ENCODE peak calls at places on chromosomes 5 and 9, in seven cellular contexts. Y is mucosa of descending colon, K is HFFc6, V is tibial artery, L is IMR-90, E is pancreas, B is coronary artery. D is an unnamed sample.

GRCh38 chr5:7364226-7364875 is 31.6 kb upstream of the ADCY2 start:
- DNase-seq in E (no peak), K (no peak), L (no peak), B (no peak), V (no peak), Y (no peak), D (no peak)

GRCh38 chr9:105281272-105281671 is 36.8 kb downstream of the SLC44A1 start:
- DNase-seq in E (no peak), V (no peak), L (no peak), K (no peak), Y (no peak), B (no peak), D (no peak)

GRCh38 chr9:38090170-38090569 is 21.1 kb upstream of the SHB start:
- DNase-seq in B (peak), V (no peak), K (no peak), L (no peak), Y (no peak), E (no peak), D (no peak)

GRCh38 chr9:110303136-110303535 is 34.5 kb downstream of the TXNDC8 start:
- DNase-seq in B (no peak), V (no peak), L (peak), K (peak), Y (no peak), E (no peak), D (no peak)

GRCh38 chr9:121613009-121613766 is 38.2 kb upstream of the DAB2IP start:
- DNase-seq in K (no peak), E (no peak), L (no peak), V (no peak), Y (no peak), B (no peak), D (no peak)

GRCh38 chr9:131330814-131331600 is 41.5 kb downstream of the PLPP7 start:
- DNase-seq in B (no peak), Y (peak), V (no peak), K (no peak), E (no peak), L (no peak), D (no peak)

GRCh38 chr5:161273410-161273809 is 273.1 kb downstream of the GABRB2 start:
- DNase-seq in E (no peak), V (no peak), L (no peak), Y (no peak), B (no peak), K (no peak), D (no peak)

GRCh38 chr5:159851053-159851452 is 65.2 kb upstream of the ADRA1B start:
- DNase-seq in Y (no peak), V (no peak), E (no peak), K (no peak), L (peak), B (no peak), D (no peak)

GRCh38 chr9:126474786-126475485 is 138.8 kb upstream of the LMX1B start:
- DNase-seq in K (peak), B (no peak), V (no peak), E (no peak), L (peak), Y (no peak), D (no peak)

GRCh38 chr5:171207256-171207866 is 101.7 kb upstream of the TLX3 start:
- DNase-seq in L (peak), E (no peak), K (peak), B (no peak), V (no peak), Y (no peak), D (peak)

GRCh38 chr5:38593959-38594358 is 37.5 kb upstream of the LIFR start:
- DNase-seq in K (no peak), E (no peak), B (no peak), Y (no peak), V (no peak), L (no peak), D (no peak)

GRCh38 chr5:120872292-120872691 is 408.2 kb downstream of the PRR16 start:
- DNase-seq in E (no peak), Y (no peak), K (no peak), L (no peak), V (no peak), B (no peak), D (no peak)

GRCh38 chr9:91740713-91741112 is 209.3 kb downstream of the ROR2 start:
- DNase-seq in Y (peak), L (peak), V (no peak), E (no peak), B (no peak), K (no peak), D (no peak)

GRCh38 chr5:181189363-181189961 is 15.5 kb downstream of the TRIM7 start:
- DNase-seq in Y (peak), L (peak), B (no peak), V (peak), K (peak), E (peak), D (peak)

GRCh38 chr5:129413570-129413969 is 46.5 kb upstream of the ADAMTS19 start:
- DNase-seq in Y (no peak), V (no peak), E (no peak), L (no peak), K (no peak), B (no peak), D (no peak)

GRCh38 chr9:131028221-131028884 is 19.4 kb downstream of the LAMC3 start:
- DNase-seq in K (no peak), L (no peak), B (no peak), V (no peak), E (no peak), Y (no peak), D (no peak)

GRCh38 chr5:137630972-137631370 is 104.9 kb downstream of the KLHL3 start:
- DNase-seq in K (no peak), V (no peak), E (no peak), Y (no peak), L (peak), B (no peak), D (no peak)

DNA sequence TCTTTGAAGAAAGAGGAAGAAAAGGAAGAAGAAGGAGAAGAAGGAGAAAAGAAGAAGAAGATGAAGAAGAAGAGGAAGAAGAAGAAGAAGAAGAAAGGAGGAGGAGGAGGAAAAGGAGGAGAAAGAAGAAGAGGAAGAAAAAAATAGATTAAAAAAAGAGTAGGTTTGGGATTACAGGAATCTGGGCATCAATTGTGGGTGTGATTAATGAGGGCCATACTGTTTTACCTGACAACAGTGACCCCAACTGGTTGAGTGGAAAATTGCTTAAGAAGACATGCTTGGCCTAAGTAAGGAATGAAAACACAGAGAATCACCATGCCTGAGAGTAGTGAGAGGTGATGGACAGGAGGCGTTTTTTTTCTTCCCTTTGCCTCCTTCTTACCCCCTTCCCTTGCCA is 114.6 kb downstream of the FAM170A start:
- DNase-seq in L (peak), Y (no peak), K (no peak), E (no peak), V (no peak), B (no peak), D (peak)
- TF ChIP-seq CTCF in L (no peak), Y (no peak), K (peak), E (peak), V (no peak), B (no peak), D (peak)

DNA sequence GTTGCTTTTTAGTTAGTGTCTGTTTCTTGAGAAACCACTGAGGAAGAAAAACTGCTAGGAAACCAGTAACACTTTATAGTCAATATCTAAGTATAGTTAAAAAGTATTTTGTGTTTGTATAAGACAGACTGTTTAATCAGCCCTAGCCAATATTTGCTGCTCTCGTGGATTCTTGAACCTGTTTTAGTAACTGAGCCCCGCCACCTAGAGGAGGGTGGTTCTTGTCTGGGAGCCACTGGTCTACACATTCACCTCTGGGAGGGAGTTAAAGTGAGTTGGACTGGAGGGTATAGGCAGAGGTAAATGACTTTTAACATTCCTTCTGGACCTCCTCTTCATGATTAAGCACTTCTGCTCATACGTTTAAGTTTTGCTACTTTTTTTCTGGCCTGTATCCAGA is 117.2 kb downstream of the SPATA31D1 start:
- DNase-seq in L (no peak), B (no peak), Y (no peak), K (no peak), V (no peak), E (no peak), D (no peak)
- TF ChIP-seq CTCF in L (no peak), B (no peak), Y (no peak), K (no peak), V (no peak), E (no peak), D (no peak)

GRCh38 chr5:167582916-167583315 is 708.5 kb upstream of the WWC1 start:
- DNase-seq in L (peak), K (no peak), B (no peak), Y (no peak), E (no peak), V (no peak), D (no peak)

GRCh38 chr5:167580608-167581007 is 710.8 kb upstream of the WWC1 start:
- DNase-seq in Y (no peak), V (no peak), K (no peak), L (no peak), B (no peak), E (no peak), D (no peak)

GRCh38 chr5:167579701-167580045 is 711.8 kb upstream of the WWC1 start:
- DNase-seq in K (peak), Y (no peak), E (no peak), V (no peak), B (no peak), L (peak), D (no peak)

GRCh38 chr5:167585184-167585583 is 706.3 kb upstream of the WWC1 start:
- DNase-seq in K (no peak), L (no peak), V (no peak), E (no peak), Y (no peak), B (no peak), D (no peak)

DNA sequence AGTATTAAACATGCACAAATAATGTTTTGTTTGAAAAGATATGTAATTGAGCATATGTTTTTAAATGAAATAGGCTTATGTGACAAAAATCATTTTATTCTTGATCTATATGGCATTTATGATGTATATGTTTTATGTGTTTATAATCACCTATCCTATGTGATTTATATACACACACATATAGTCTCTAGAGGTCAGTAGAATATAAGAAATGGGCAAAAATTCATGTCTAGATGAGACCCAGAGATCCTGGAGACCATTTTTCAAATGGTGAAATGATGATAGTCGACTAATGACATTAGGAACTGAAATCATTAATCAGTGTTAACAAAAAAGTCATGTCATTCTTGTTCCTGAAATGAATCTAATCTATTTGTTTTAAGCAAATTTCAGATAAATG is 709.2 kb upstream of the WWC1 start:
- DNase-seq in V (no peak), K (peak), Y (no peak), L (peak), E (no peak), B (no peak), D (no peak)
- TF ChIP-seq CTCF in V (no peak), K (peak), Y (no peak), L (peak), E (no peak), B (no peak), D (no peak)

GRCh38 chr9:4630836-4631235 is 31.3 kb upstream of the PLPP6 start:
- DNase-seq in B (no peak), V (no peak), Y (no peak), E (no peak), K (no peak), L (no peak), D (no peak)
- TF ChIP-seq CTCF in B (no peak), V (no peak), Y (no peak), E (no peak), K (no peak), L (no peak), D (no peak)

GRCh38 chr5:61673007-61673735 is 341.1 kb downstream of the ZSWIM6 start:
- DNase-seq in V (no peak), L (peak), E (no peak), K (peak), Y (peak), B (no peak), D (no peak)

GRCh38 chr5:61674403-61674802 is 342.3 kb downstream of the ZSWIM6 start:
- DNase-seq in K (no peak), E (no peak), Y (no peak), B (no peak), L (no peak), V (no peak), D (no peak)

GRCh38 chr5:61678966-61679365 is 346.9 kb downstream of the ZSWIM6 start:
- DNase-seq in B (no peak), V (no peak), Y (no peak), E (no peak), K (no peak), L (no peak), D (no peak)

GRCh38 chr5:61677220-61677619 is 345.2 kb downstream of the ZSWIM6 start:
- DNase-seq in K (no peak), Y (no peak), B (no peak), L (no peak), V (no peak), E (no peak), D (no peak)

GRCh38 chr5:61675015-61675692 is 343.1 kb downstream of the ZSWIM6 start:
- DNase-seq in Y (no peak), E (no peak), L (no peak), B (no peak), V (no peak), K (no peak), D (no peak)
- TF ChIP-seq CTCF in Y (no peak), E (no peak), L (no peak), B (no peak), V (no peak), K (peak), D (no peak)

GRCh38 chr9:102253099-102253498 is 514.7 kb upstream of the GRIN3A start:
- DNase-seq in L (no peak), E (no peak), B (no peak), Y (no peak), V (no peak), K (no peak), D (no peak)
- TF ChIP-seq CTCF in L (no peak), E (no peak), B (no peak), Y (no peak), V (no peak), K (no peak), D (no peak)

DNA sequence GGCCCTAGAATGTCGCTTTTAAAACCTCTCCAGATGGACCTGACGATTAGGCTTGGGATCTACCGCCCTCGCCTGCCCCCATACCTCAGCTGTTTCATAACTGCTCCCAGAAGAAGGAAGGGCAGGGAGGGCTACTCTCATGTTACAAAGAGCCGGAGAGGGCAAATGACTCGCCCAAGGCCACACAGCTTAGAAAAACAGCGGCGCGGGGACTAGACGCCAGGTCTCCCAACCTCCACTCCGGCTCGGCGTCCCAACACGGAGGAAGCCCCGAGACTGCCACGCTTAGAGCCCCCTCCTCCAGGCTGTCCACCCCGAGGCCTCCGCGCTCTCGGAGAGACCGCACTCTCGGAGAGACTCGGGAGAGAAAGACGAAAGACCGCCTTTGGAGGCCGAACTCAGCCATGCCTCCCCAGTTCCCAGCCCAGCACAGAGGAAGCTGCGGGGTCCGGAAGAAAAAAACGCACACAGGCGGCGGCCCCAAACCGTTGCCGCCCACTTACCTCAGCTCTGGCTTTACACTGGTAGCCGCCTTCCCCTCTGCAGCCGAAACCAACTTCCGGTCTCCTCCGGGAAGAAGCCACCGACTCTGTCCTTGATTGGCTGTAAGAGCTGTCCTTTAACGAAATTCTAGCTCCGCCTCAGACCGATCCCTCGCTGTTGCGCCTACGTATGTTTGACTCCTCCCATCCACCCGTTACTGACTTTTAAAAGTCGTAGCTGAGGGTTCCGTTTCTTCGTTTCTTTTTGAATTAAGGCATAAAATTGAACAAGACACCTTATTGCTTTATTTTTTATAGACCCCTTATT is at the start of gene MED7:
- DNase-seq in E (peak), B (peak), K (peak), L (peak), Y (peak), V (peak), D (peak)
- TF ChIP-seq CTCF in E (no peak), B (no peak), K (no peak), L (no peak), Y (no peak), V (no peak), D (no peak)

GRCh38 chr5:68839019-68839552 is 254.7 kb upstream of the SLC30A5 start:
- DNase-seq in V (peak), E (no peak), Y (no peak), K (no peak), B (no peak), L (no peak), D (no peak)
- TF ChIP-seq CTCF in V (no peak), E (no peak), Y (no peak), K (no peak), B (no peak), L (no peak), D (no peak)

DNA sequence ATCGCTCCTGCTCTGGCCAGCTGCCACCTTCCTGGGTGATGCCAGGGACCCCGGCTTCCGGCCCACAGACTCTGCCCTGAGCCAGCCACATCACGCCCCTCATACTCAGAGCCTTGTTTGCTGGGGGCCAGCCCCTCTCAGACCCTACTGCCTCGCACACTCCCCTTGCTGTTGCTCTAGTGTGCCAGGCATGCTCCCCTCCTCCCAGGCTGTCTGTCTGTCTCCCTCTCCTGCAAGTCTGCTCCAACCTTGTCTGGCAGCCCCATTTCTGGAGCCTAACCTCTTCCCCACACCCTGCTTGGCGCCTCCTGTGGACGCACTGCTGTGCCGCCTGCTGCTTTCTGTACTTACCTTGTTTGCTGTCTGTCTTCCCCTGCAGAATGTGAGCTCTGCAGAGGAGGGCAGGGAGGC is 184.7 kb downstream of the HSPA4 start:
- DNase-seq in E (no peak), V (no peak), K (no peak), L (no peak), B (no peak), Y (no peak), D (no peak)
- TF ChIP-seq CTCF in E (no peak), V (no peak), K (no peak), L (no peak), B (no peak), Y (no peak), D (no peak)

D was measured in GM13976.